ENCODE peak calls at places on chromosomes 7 and 10, in nine cellular contexts. One of them, this sample, is unnamed.
A peak's percentile ranks its signal among the peaks of the same experiment; 100 is the strongest.

GRCh38 chr10:132272061-132272766 is 35.5 kb downstream of the STK32C start:
- DNase-seq in OCI-M1: no peak
- DNase-seq in AG20443: peak; percentile 76
- DNase-seq in DMS153: no peak
- DNase-seq in H7: no peak
- DNase-seq in NCI-H510A: no peak
- DNase-seq in T-helper 2 cell: no peak
- DNase-seq in WTC11: no peak
- DNase-seq in NCI-H69: no peak
- DNase-seq in this sample: no peak

GRCh38 chr10:10878944-10879343 is 138.7 kb upstream of the CELF2 start:
- DNase-seq in OCI-M1: no peak
- DNase-seq in AG20443: no peak
- DNase-seq in DMS153: no peak
- DNase-seq in H7: no peak
- DNase-seq in NCI-H510A: no peak
- DNase-seq in T-helper 2 cell: no peak
- DNase-seq in WTC11: no peak
- DNase-seq in NCI-H69: peak; percentile 2
- DNase-seq in this sample: no peak

GRCh38 chr7:148661471-148661870 is 37.2 kb upstream of the CUL1 start:
- DNase-seq in OCI-M1: no peak
- DNase-seq in AG20443: no peak
- DNase-seq in DMS153: no peak
- DNase-seq in H7: no peak
- DNase-seq in NCI-H510A: no peak
- DNase-seq in T-helper 2 cell: no peak
- DNase-seq in WTC11: no peak
- DNase-seq in NCI-H69: no peak
- DNase-seq in this sample: no peak

GRCh38 chr7:43123457-43123856 is 11.0 kb downstream of the HECW1 start:
- DNase-seq in OCI-M1: no peak
- DNase-seq in AG20443: peak; percentile 17
- DNase-seq in DMS153: no peak
- DNase-seq in H7: no peak
- DNase-seq in NCI-H510A: no peak
- DNase-seq in T-helper 2 cell: no peak
- DNase-seq in WTC11: no peak
- DNase-seq in NCI-H69: no peak
- DNase-seq in this sample: no peak

GRCh38 chr7:1558841-1559625 is 3.0 kb upstream of the TMEM184A start:
- DNase-seq in OCI-M1: no peak
- DNase-seq in AG20443: no peak
- DNase-seq in DMS153: no peak
- DNase-seq in H7: peak; percentile 62
- DNase-seq in NCI-H510A: no peak
- DNase-seq in T-helper 2 cell: no peak
- DNase-seq in WTC11: no peak
- DNase-seq in NCI-H69: no peak
- DNase-seq in this sample: no peak

GRCh38 chr7:12609556-12609955 is 39.0 kb downstream of the SCIN start:
- DNase-seq in OCI-M1: no peak
- DNase-seq in AG20443: no peak
- DNase-seq in DMS153: no peak
- DNase-seq in H7: no peak
- DNase-seq in NCI-H510A: no peak
- DNase-seq in T-helper 2 cell: no peak
- DNase-seq in WTC11: no peak
- DNase-seq in NCI-H69: no peak
- DNase-seq in this sample: no peak

GRCh38 chr7:12436896-12437535 is 33.4 kb upstream of the VWDE start:
- DNase-seq in OCI-M1: peak; percentile 67
- DNase-seq in AG20443: peak; percentile 16
- DNase-seq in DMS153: peak; percentile 37
- DNase-seq in H7: no peak
- DNase-seq in NCI-H510A: no peak
- DNase-seq in T-helper 2 cell: no peak
- DNase-seq in WTC11: peak; percentile 51
- DNase-seq in NCI-H69: peak; percentile 93
- DNase-seq in this sample: no peak

GRCh38 chr7:22200238-22200637 is 156.7 kb downstream of the RAPGEF5 start:
- DNase-seq in OCI-M1: no peak
- DNase-seq in AG20443: no peak
- DNase-seq in DMS153: no peak
- DNase-seq in H7: no peak
- DNase-seq in NCI-H510A: no peak
- DNase-seq in T-helper 2 cell: no peak
- DNase-seq in WTC11: no peak
- DNase-seq in NCI-H69: no peak
- DNase-seq in this sample: no peak

GRCh38 chr10:28721318-28721717 is 44.0 kb downstream of the BAMBI start:
- DNase-seq in OCI-M1: no peak
- DNase-seq in AG20443: no peak
- DNase-seq in DMS153: no peak
- DNase-seq in H7: no peak
- DNase-seq in NCI-H510A: no peak
- DNase-seq in T-helper 2 cell: no peak
- DNase-seq in WTC11: no peak
- DNase-seq in NCI-H69: peak; percentile 92
- DNase-seq in this sample: no peak

GRCh38 chr10:96840841-96841518 is 8.9 kb downstream of the LCOR start:
- DNase-seq in OCI-M1: peak; percentile 89
- DNase-seq in AG20443: no peak
- DNase-seq in DMS153: no peak
- DNase-seq in H7: no peak
- DNase-seq in NCI-H510A: no peak
- DNase-seq in T-helper 2 cell: no peak
- DNase-seq in WTC11: no peak
- DNase-seq in NCI-H69: peak; percentile 16
- DNase-seq in this sample: no peak

GRCh38 chr7:130943336-130943901 is 209.4 kb upstream of the KLF14 start:
- DNase-seq in OCI-M1: peak; percentile 5
- DNase-seq in AG20443: peak; percentile 62
- DNase-seq in DMS153: no peak
- DNase-seq in H7: no peak
- DNase-seq in NCI-H510A: no peak
- DNase-seq in T-helper 2 cell: no peak
- DNase-seq in WTC11: no peak
- DNase-seq in NCI-H69: no peak
- DNase-seq in this sample: no peak

GRCh38 chr7:151313857-151314256 is 27.8 kb upstream of the NUB1 start:
- DNase-seq in OCI-M1: no peak
- DNase-seq in AG20443: peak; percentile 81
- DNase-seq in DMS153: no peak
- DNase-seq in H7: no peak
- DNase-seq in NCI-H510A: no peak
- DNase-seq in T-helper 2 cell: no peak
- DNase-seq in WTC11: no peak
- DNase-seq in NCI-H69: no peak
- DNase-seq in this sample: no peak